ENCODE peak calls at places on chromosome 7, in six cellular contexts. C is adrenal gland, A is mammary epithelial cell, N is heart right ventricle, D is HCT116, U is MM.1S. T is an unnamed sample. For H3K27me3, the result is how much of the 10 kb centered on the place peaks cover.

GRCh38 chr7:31368620-31369019 is 28.1 kb upstream of the NEUROD6 start:
- DNase-seq in C (no peak), A (no peak), N (no peak), D (no peak), U (no peak), T (no peak)

GRCh38 chr7:141486959-141487358 is 64.3 kb upstream of the AGK start:
- DNase-seq in C (no peak), A (no peak), N (no peak), D (no peak), U (no peak), T (no peak)

GRCh38 chr7:159026271-159027047 is 118.2 kb downstream of the VIPR2 start:
- DNase-seq in C (peak), A (no peak), N (no peak), D (no peak), U (no peak), T (no peak)

GRCh38 chr7:133203490-133203889 is 49.4 kb upstream of the EXOC4 start:
- DNase-seq in C (no peak), A (no peak), N (no peak), D (no peak), U (no peak), T (no peak)

GRCh38 chr7:55086413-55087201 is 67.8 kb downstream of the EGFR start:
- DNase-seq in C (peak), A (peak), N (no peak), D (peak), U (no peak), T (no peak)

GRCh38 chr7:82517059-82517458 is 73.5 kb upstream of the CACNA2D1 start:
- DNase-seq in C (no peak), A (no peak), N (no peak), D (no peak), U (no peak), T (no peak)

GRCh38 chr7:99096124-99096887 is 47.6 kb downstream of the SMURF1 start:
- DNase-seq in C (peak), A (peak), N (no peak), D (no peak), U (peak), T (no peak)

GRCh38 chr7:157497367-157497743 is 160.6 kb downstream of the DNAJB6 start:
- DNase-seq in C (no peak), A (no peak), N (no peak), D (no peak), U (no peak), T (no peak)

GRCh38 chr7:50832744-50833143 is 50.0 kb upstream of the GRB10 start:
- DNase-seq in C (no peak), A (peak), N (no peak), D (no peak), U (no peak), T (no peak)

GRCh38 chr7:90595801-90596683 is at the start of gene CDK14:
- DNase-seq in C (peak), A (peak), N (peak), D (peak), U (peak), T (no peak)

GRCh38 chr7:23012797-23013714 is 874 bp downstream of the HYCC1 start:
- DNase-seq in C (peak), A (no peak), N (peak), D (no peak), U (peak), T (no peak)

GRCh38 chr7:25031007-25031406 is 51.0 kb upstream of the OSBPL3 start:
- DNase-seq in C (no peak), A (no peak), N (no peak), D (no peak), U (peak), T (no peak)

GRCh38 chr7:151174246-151175046 is 7.0 kb upstream of the GBX1 start:
- DNase-seq in C (peak), A (no peak), N (peak), D (no peak), U (no peak), T (peak)

GRCh38 chr7:141928147-141928894 is 12.1 kb downstream of the OR9A4 start:
- DNase-seq in C (no peak), A (no peak), N (no peak), D (no peak), U (no peak), T (no peak)

GRCh38 chr7:26686448-26686981 is 177.9 kb downstream of the SKAP2 start:
- DNase-seq in C (peak), A (peak), N (no peak), D (peak), U (peak), T (no peak)

GRCh38 chr7:85186083-85186520 is 754 bp downstream of the SEMA3D start:
- DNase-seq in C (peak), A (peak), N (peak), D (no peak), U (no peak), T (no peak)

GRCh38 chr7:42745357-42746022 is 166.4 kb downstream of the C7orf25 start:
- DNase-seq in C (peak), A (no peak), N (peak), D (peak), U (peak), T (no peak)

GRCh38 chr7:4230352-4230751 is 451.7 kb upstream of the FOXK1 start:
- DNase-seq in C (no peak), A (no peak), N (no peak), D (no peak), U (no peak), T (no peak)

GRCh38 chr7:135692055-135692454 is 29.7 kb downstream of the STMP1 start:
- DNase-seq in C (no peak), A (no peak), N (no peak), D (no peak), U (no peak), T (no peak)

GRCh38 chr7:124443762-124444161 is 321.8 kb downstream of the GPR37 start:
- DNase-seq in C (no peak), A (no peak), N (no peak), D (no peak), U (no peak), T (no peak)

GRCh38 chr7:139702313-139702731 is 75.5 kb downstream of the HIPK2 start:
- DNase-seq in C (peak), A (no peak), N (no peak), D (no peak), U (no peak), T (no peak)

GRCh38 chr7:132250480-132251326 is 325.6 kb downstream of the PLXNA4 start:
- DNase-seq in C (no peak), A (no peak), N (no peak), D (no peak), U (no peak), T (no peak)

GRCh38 chr7:919114-919442 is 35.4 kb downstream of the ADAP1 start:
- DNase-seq in C (peak), A (no peak), N (no peak), D (no peak), U (no peak), T (no peak)

GRCh38 chr7:1852781-1853618 is 182.9 kb downstream of the ELFN1 start:
- DNase-seq in C (no peak), A (no peak), N (peak), D (no peak), U (no peak), T (no peak)

GRCh38 chr7:41084381-41084780 is 618.5 kb downstream of the INHBA start:
- DNase-seq in C (no peak), A (no peak), N (no peak), D (no peak), U (no peak), T (no peak)

GRCh38 chr7:83465643-83466042 is 183.3 kb downstream of the SEMA3E start:
- DNase-seq in C (no peak), A (no peak), N (no peak), D (no peak), U (no peak), T (no peak)

GRCh38 chr7:73612598-73613269 is 11.6 kb downstream of the MLXIPL start:
- DNase-seq in C (peak), A (peak), N (no peak), D (no peak), U (no peak), T (no peak)

GRCh38 chr7:27709137-27710075 is 30.6 kb upstream of the TAX1BP1 start:
- DNase-seq in C (peak), A (peak), N (no peak), D (no peak), U (no peak), T (no peak)

GRCh38 chr7:18019562-18019961 is 8.1 kb downstream of the PRPS1L1 start:
- DNase-seq in C (no peak), A (peak), N (no peak), D (peak), U (no peak), T (no peak)

GRCh38 chr7:82131224-82131623 is 312.4 kb downstream of the CACNA2D1 start:
- DNase-seq in C (no peak), A (peak), N (no peak), D (no peak), U (no peak), T (no peak)

GRCh38 chr7:51451751-51452465 is 135.3 kb upstream of the COBL start:
- DNase-seq in C (no peak), A (no peak), N (no peak), D (no peak), U (no peak), T (no peak)

DNA sequence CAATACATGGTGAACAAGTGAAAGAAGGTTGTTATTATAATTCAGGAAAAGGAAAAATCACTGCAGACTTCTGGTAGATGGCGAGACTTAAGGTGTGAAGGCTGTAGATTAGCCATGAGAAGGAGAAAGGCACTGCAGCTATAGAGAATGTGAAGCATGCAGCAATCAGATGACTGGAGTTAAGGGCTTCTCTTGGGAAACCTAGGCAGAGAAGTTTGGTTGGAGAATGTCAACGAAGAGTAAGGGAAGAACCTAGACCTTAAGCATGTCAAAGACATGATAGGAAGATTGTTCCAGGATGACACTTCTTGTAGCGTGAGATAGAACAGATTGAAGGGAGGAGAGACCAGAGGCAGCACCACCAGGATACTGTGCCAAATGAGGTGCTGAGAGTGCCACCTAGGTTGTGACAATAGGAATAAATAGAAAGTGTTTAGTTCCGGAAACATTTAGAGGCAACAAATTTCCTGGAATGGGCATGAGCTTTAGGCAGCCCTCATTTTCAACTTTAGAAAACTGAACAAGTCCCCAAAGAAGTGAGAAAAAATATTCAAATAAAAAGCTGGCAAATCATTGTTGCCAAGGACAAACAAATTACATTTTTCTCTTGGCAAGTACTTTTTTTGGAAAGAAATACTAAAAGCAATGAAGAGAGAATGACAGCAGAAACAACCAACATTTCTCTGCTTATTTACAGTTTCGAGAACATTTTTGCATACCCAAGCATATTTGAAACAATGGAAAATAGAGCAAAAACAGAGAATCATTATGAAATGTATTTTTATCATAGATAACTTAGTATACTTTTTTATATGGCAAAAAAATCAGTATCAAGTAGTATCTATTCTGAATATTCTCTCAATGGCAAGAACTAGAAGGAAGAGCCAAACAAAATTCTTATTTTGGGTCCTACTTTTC is 4.9 kb downstream of the LRRC17 start:
- DNase-seq in C (no peak), A (no peak), N (no peak), D (peak), U (no peak), T (no peak)
- TF ChIP-seq CTCF in C (no peak), A (no peak), N (no peak), D (no peak), U (no peak), T (no peak)

GRCh38 chr7:94129443-94130140 is 125.4 kb upstream of the BET1 start:
- DNase-seq in C (no peak), A (peak), N (no peak), D (no peak), U (no peak), T (no peak)
- H3K27me3 ChIP-seq in C (under half), A (under half), N (under half), D (under half), U (under half), T (under half)

GRCh38 chr7:105003275-105003674 is 10.7 kb upstream of the KMT2E start:
- DNase-seq in C (peak), A (peak), N (no peak), D (no peak), U (no peak), T (no peak)

GRCh38 chr7:105009667-105010537 is 4.1 kb upstream of the KMT2E start:
- DNase-seq in C (no peak), A (no peak), N (no peak), D (no peak), U (no peak), T (no peak)

GRCh38 chr7:105007298-105007697 is 6.7 kb upstream of the KMT2E start:
- DNase-seq in C (no peak), A (no peak), N (no peak), D (no peak), U (no peak), T (no peak)

GRCh38 chr7:105003875-105004510 is 10.0 kb upstream of the KMT2E start:
- DNase-seq in C (no peak), A (no peak), N (no peak), D (no peak), U (no peak), T (no peak)

GRCh38 chr7:105006367-105007139 is 7.5 kb upstream of the KMT2E start:
- DNase-seq in C (no peak), A (peak), N (no peak), D (no peak), U (no peak), T (no peak)
- H3K4me3 ChIP-seq in C (no peak), A (no peak), N (no peak), D (no peak), U (no peak), T (no peak)

DNA sequence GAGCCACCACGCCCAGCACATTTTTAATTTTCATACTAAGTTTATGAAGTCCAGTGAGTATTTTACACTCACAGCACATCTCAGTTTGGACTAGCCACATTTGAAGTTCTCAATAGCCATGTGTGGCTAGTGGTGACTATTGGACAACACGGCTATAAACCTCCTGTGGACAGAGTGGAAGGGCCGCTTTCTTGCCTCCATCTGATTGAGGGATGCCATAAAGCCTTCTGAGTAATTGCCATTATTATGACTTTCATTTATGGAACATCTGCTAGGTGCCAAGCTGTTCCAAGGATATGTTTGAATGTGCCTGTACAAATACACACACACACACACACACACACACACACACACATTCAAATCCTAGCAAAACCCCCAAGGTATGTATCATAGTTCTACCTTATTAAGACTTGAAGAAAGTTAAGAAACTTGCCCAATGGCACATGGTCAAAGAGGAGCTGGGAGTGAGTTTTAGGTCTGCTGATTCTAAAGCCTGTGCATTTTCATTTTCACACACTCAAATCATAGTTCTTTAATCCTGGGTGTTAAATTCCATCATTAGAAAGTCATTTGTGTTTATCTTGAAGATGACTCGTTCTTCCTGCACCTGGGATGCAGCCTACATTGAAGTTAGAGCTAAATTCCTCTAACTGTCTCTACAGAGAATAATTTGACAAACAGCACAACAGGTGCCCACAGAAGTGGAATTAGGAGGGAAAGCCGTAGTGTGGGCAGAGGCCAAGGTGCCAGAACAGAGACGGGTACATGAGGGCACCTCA is 143.3 kb downstream of the PKD1L1 start:
- DNase-seq in C (no peak), A (no peak), N (no peak), D (no peak), U (no peak), T (no peak)
- TF ChIP-seq CTCF in C (no peak), A (no peak), N (no peak), D (no peak), U (no peak), T (no peak)

DNA sequence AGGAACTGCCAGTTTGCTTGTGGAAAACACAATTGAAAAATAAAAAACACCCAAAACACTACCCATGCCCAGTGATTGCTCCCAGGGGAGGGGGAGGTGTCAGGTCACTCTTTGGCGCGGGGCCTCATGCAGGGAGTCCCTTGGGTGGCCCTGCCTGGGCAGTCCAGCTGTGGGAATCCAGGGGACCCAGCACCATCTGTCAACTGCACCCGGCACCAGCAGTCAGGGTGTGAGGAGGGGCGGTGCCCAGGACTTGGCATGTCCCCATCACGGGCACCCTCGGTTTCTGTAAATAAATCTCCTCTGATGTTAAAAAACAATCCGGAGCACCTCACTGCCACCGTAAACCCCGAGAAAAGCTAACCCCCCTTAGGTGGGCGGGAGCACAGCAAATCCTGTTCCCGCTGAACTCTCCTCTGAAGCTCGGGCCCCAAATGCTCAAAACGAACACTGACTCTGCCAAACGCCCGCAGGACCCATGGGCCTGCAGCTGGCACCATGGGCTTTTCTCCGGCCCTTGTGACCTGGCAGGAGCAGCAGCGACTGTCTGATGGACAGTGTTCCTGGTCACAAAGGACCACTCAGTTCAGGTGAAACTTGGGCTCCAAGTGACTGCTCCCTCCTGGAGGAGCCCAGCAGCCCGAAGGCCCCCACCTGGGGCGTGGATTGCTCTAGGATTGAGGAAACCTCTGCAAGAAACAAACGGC is 18.5 kb upstream of the EN2 start:
- DNase-seq in C (no peak), A (no peak), N (no peak), D (no peak), U (no peak), T (no peak)
- H3K27me3 ChIP-seq in C (under half), A (under half), N (half or more), D (under half), U (half or more), T (under half)

DNA sequence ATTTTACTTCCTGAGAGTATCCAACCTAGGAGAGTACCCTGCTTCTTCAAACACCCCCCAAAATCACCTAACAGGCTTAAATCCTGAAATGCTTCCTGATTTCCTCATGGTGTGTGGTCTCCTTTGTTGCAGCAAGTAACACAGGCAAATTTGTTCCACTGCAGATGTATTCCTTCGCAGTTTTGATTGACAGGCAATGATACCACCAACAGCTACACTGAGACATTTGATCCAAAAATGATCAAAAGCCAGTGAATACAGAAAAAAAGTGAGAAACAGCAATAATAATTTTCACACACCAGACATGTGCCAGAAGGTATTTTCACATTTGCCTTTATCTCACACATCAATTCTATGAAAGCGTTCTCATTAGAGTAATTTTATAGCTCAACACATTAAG is 95.9 kb downstream of the HERPUD2 start:
- DNase-seq in C (no peak), A (no peak), N (no peak), D (no peak), U (no peak), T (no peak)
- H3K4me3 ChIP-seq in C (no peak), A (no peak), N (no peak), D (no peak), U (no peak), T (no peak)

GRCh38 chr7:121752706-121753105 is 120.3 kb upstream of the PTPRZ1 start:
- DNase-seq in C (no peak), A (no peak), N (no peak), D (peak), U (peak), T (no peak)
- TF ChIP-seq CTCF in C (peak), A (no peak), N (no peak), D (peak), U (peak), T (no peak)

T was measured in CD8-positive, alpha-beta T cell.